ENCODE peak calls at places on chromosomes 1 and 21, in seven cellular contexts. One of them, this sample, is unnamed.

GRCh38 chr1:36846366-36846765 is 187.9 kb downstream of the GRIK3 start:
- DNase-seq in upper lobe of right lung: no peak
- DNase-seq in HepG2: no peak
- DNase-seq in tibial artery: no peak
- DNase-seq in PC-3: no peak
- DNase-seq in kidney: no peak
- DNase-seq in breast epithelium: no peak
- DNase-seq in this sample: no peak

GRCh38 chr1:180230791-180231505 is 884 bp downstream of the LHX4 start:
- DNase-seq in breast epithelium: no peak
- DNase-seq in PC-3: peak; percentile 31
- DNase-seq in HepG2: no peak
- DNase-seq in kidney: no peak
- DNase-seq in upper lobe of right lung: no peak
- DNase-seq in tibial artery: peak; percentile 60
- DNase-seq in this sample: no peak

GRCh38 chr1:9755441-9755995 is 68.2 kb downstream of the CLSTN1 start:
- DNase-seq in kidney: no peak
- DNase-seq in HepG2: no peak
- DNase-seq in PC-3: no peak
- DNase-seq in tibial artery: no peak
- DNase-seq in upper lobe of right lung: no peak
- DNase-seq in breast epithelium: no peak
- DNase-seq in this sample: no peak

GRCh38 chr1:32894019-32894600 is 7.1 kb downstream of the TMEM54 start:
- DNase-seq in PC-3: no peak
- DNase-seq in kidney: peak; percentile 75
- DNase-seq in breast epithelium: no peak
- DNase-seq in upper lobe of right lung: peak; percentile 39
- DNase-seq in tibial artery: peak; percentile 62
- DNase-seq in HepG2: no peak
- DNase-seq in this sample: no peak

GRCh38 chr21:42120056-42120903 is 49.2 kb downstream of the UMODL1 start:
- DNase-seq in HepG2: peak; percentile 83
- DNase-seq in PC-3: peak; percentile 95
- DNase-seq in breast epithelium: peak; percentile 60
- DNase-seq in tibial artery: no peak
- DNase-seq in kidney: peak; percentile 41
- DNase-seq in upper lobe of right lung: no peak
- DNase-seq in this sample: no peak

GRCh38 chr1:92444351-92444750 is 42.4 kb downstream of the GFI1 start:
- DNase-seq in HepG2: peak; percentile 12
- DNase-seq in upper lobe of right lung: no peak
- DNase-seq in kidney: no peak
- DNase-seq in tibial artery: no peak
- DNase-seq in breast epithelium: no peak
- DNase-seq in PC-3: peak; percentile 17
- DNase-seq in this sample: peak; percentile 60

GRCh38 chr1:39080884-39081265 is 54.7 kb downstream of the NDUFS5 start:
- DNase-seq in upper lobe of right lung: no peak
- DNase-seq in tibial artery: no peak
- DNase-seq in breast epithelium: no peak
- DNase-seq in PC-3: no peak
- DNase-seq in kidney: peak; percentile 80
- DNase-seq in HepG2: no peak
- DNase-seq in this sample: no peak

GRCh38 chr1:214106375-214106774 is 118.6 kb downstream of the PROX1 start:
- DNase-seq in tibial artery: no peak
- DNase-seq in HepG2: no peak
- DNase-seq in kidney: no peak
- DNase-seq in upper lobe of right lung: no peak
- DNase-seq in breast epithelium: no peak
- DNase-seq in PC-3: no peak
- DNase-seq in this sample: no peak

GRCh38 chr1:180652791-180653190 is 21.0 kb downstream of the XPR1 start:
- DNase-seq in PC-3: no peak
- DNase-seq in breast epithelium: no peak
- DNase-seq in HepG2: no peak
- DNase-seq in upper lobe of right lung: no peak
- DNase-seq in kidney: no peak
- DNase-seq in tibial artery: no peak
- DNase-seq in this sample: peak; percentile 15

GRCh38 chr1:151568626-151569088 is 28.5 kb downstream of the TUFT1 start:
- DNase-seq in tibial artery: no peak
- DNase-seq in HepG2: no peak
- DNase-seq in upper lobe of right lung: no peak
- DNase-seq in breast epithelium: no peak
- DNase-seq in kidney: no peak
- DNase-seq in PC-3: peak; percentile 92
- DNase-seq in this sample: no peak

GRCh38 chr1:39416609-39417008 is 74.8 kb upstream of the BMP8A start:
- DNase-seq in PC-3: no peak
- DNase-seq in breast epithelium: no peak
- DNase-seq in upper lobe of right lung: no peak
- DNase-seq in tibial artery: no peak
- DNase-seq in HepG2: no peak
- DNase-seq in kidney: no peak
- DNase-seq in this sample: no peak

GRCh38 chr1:65112811-65113210 is 35.2 kb upstream of the AK4 start:
- DNase-seq in kidney: no peak
- DNase-seq in PC-3: no peak
- DNase-seq in tibial artery: no peak
- DNase-seq in HepG2: no peak
- DNase-seq in breast epithelium: no peak
- DNase-seq in upper lobe of right lung: no peak
- DNase-seq in this sample: no peak

GRCh38 chr1:180521474-180522203 is 19.3 kb upstream of the ACBD6 start:
- DNase-seq in HepG2: peak; percentile 86
- DNase-seq in kidney: no peak
- DNase-seq in PC-3: peak; percentile 41
- DNase-seq in upper lobe of right lung: no peak
- DNase-seq in tibial artery: no peak
- DNase-seq in breast epithelium: peak; percentile 37
- DNase-seq in this sample: no peak

GRCh38 chr1:95640746-95641145 is 406.7 kb downstream of the RWDD3 start:
- DNase-seq in kidney: no peak
- DNase-seq in upper lobe of right lung: no peak
- DNase-seq in HepG2: peak; percentile 44
- DNase-seq in breast epithelium: peak; percentile 38
- DNase-seq in tibial artery: no peak
- DNase-seq in PC-3: peak; percentile 59
- DNase-seq in this sample: peak; percentile 0

GRCh38 chr21:35252831-35253230 is 203.7 kb upstream of the RUNX1 start:
- DNase-seq in breast epithelium: no peak
- DNase-seq in tibial artery: no peak
- DNase-seq in kidney: no peak
- DNase-seq in HepG2: no peak
- DNase-seq in PC-3: peak; percentile 64
- DNase-seq in upper lobe of right lung: no peak
- DNase-seq in this sample: no peak

GRCh38 chr1:16012590-16013219 is 5.1 kb downstream of the HSPB7 start:
- DNase-seq in upper lobe of right lung: peak; percentile 87
- DNase-seq in HepG2: peak; percentile 72
- DNase-seq in kidney: peak; percentile 94
- DNase-seq in PC-3: peak; percentile 18
- DNase-seq in tibial artery: peak; percentile 93
- DNase-seq in breast epithelium: peak; percentile 54
- DNase-seq in this sample: peak; percentile 40

GRCh38 chr1:81377406-81377805 is 423.3 kb upstream of the ADGRL2 start:
- DNase-seq in upper lobe of right lung: no peak
- DNase-seq in PC-3: peak; percentile 16
- DNase-seq in breast epithelium: no peak
- DNase-seq in HepG2: no peak
- DNase-seq in kidney: no peak
- DNase-seq in tibial artery: no peak
- DNase-seq in this sample: no peak

GRCh38 chr1:13682443-13682842 is 17.5 kb upstream of the PRDM2 start:
- DNase-seq in HepG2: no peak
- DNase-seq in kidney: no peak
- DNase-seq in upper lobe of right lung: no peak
- DNase-seq in tibial artery: no peak
- DNase-seq in PC-3: no peak
- DNase-seq in breast epithelium: no peak
- DNase-seq in this sample: no peak

GRCh38 chr1:13687361-13687760 is 12.6 kb upstream of the PRDM2 start:
- DNase-seq in breast epithelium: no peak
- DNase-seq in kidney: no peak
- DNase-seq in PC-3: no peak
- DNase-seq in tibial artery: no peak
- DNase-seq in upper lobe of right lung: no peak
- DNase-seq in HepG2: no peak
- DNase-seq in this sample: no peak

GRCh38 chr1:13677896-13678295 is 22.1 kb upstream of the PRDM2 start:
- DNase-seq in upper lobe of right lung: no peak
- DNase-seq in PC-3: no peak
- DNase-seq in breast epithelium: no peak
- DNase-seq in HepG2: no peak
- DNase-seq in tibial artery: no peak
- DNase-seq in kidney: no peak
- DNase-seq in this sample: no peak

GRCh38 chr1:13681921-13682320 is 18.1 kb upstream of the PRDM2 start:
- DNase-seq in PC-3: no peak
- DNase-seq in tibial artery: no peak
- DNase-seq in kidney: no peak
- DNase-seq in breast epithelium: no peak
- DNase-seq in upper lobe of right lung: no peak
- DNase-seq in HepG2: no peak
- DNase-seq in this sample: no peak
- H3K4me3 ChIP-seq in PC-3: no peak overlapping the region
- H3K4me3 ChIP-seq in tibial artery: no peak overlapping the region
- H3K4me3 ChIP-seq in kidney: no peak overlapping the region
- H3K4me3 ChIP-seq in breast epithelium: no peak overlapping the region
- H3K4me3 ChIP-seq in upper lobe of right lung: no peak overlapping the region
- H3K4me3 ChIP-seq in HepG2: no peak overlapping the region
- H3K4me3 ChIP-seq in this sample: no peak overlapping the region

DNA sequence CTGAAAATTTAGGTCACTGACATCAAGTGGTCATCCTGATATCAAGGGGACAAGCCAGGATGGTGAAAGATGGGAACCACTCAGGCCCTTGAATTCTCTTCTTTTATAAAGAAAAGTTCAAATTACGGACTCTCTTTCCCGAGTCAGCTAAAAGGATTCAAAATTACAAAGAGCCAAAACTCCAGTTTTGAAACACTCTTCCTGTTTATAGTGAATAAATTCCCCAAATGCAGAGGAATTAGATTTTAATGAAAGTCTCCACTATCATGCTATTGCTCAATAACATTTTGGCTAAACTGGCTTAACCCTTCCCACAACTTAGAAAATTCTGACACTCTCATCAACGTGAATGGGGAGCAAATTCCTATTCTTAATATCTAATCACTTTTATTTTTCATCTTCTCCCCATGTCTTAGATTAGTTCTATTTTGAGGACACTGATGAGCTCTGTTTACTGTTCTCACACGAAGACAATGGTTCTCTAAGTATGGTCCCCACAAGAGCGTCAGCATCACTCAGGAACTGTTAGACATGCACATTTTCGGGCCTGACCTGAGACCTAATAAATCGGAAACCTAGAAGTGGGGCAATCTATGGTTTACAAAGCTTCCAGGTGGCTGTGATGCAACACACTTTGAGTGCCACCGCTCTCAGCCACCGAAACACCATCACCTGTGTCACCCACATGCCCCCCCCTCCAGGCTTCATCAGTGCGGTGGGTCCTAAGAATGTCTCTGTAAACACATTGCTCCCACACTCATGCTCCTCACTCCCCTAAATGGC is 64.4 kb upstream of the TIAM1 start:
- DNase-seq in HepG2: no peak
- DNase-seq in breast epithelium: no peak
- DNase-seq in tibial artery: no peak
- DNase-seq in PC-3: no peak
- DNase-seq in kidney: no peak
- DNase-seq in upper lobe of right lung: no peak
- DNase-seq in this sample: no peak
- H3K27ac ChIP-seq in HepG2: no peak overlapping the region
- H3K27ac ChIP-seq in breast epithelium: no peak overlapping the region
- H3K27ac ChIP-seq in tibial artery: no peak overlapping the region
- H3K27ac ChIP-seq in PC-3: no peak overlapping the region
- H3K27ac ChIP-seq in kidney: no peak overlapping the region
- H3K27ac ChIP-seq in upper lobe of right lung: no peak overlapping the region
- H3K27ac ChIP-seq in this sample: no peak overlapping the region

GRCh38 chr1:161307230-161307768 is 2.5 kb downstream of the MPZ start:
- DNase-seq in breast epithelium: no peak
- DNase-seq in kidney: no peak
- DNase-seq in tibial artery: no peak
- DNase-seq in HepG2: peak; percentile 54
- DNase-seq in PC-3: no peak
- DNase-seq in upper lobe of right lung: no peak
- DNase-seq in this sample: peak; percentile 80

GRCh38 chr1:161309868-161310267 is at the start of gene MPZ:
- DNase-seq in breast epithelium: no peak
- DNase-seq in HepG2: peak; percentile 46
- DNase-seq in PC-3: no peak
- DNase-seq in upper lobe of right lung: no peak
- DNase-seq in kidney: no peak
- DNase-seq in tibial artery: no peak
- DNase-seq in this sample: no peak

GRCh38 chr1:161307892-161308638 is 1.7 kb downstream of the MPZ start:
- DNase-seq in kidney: no peak
- DNase-seq in upper lobe of right lung: no peak
- DNase-seq in breast epithelium: no peak
- DNase-seq in tibial artery: no peak
- DNase-seq in PC-3: no peak
- DNase-seq in HepG2: no peak
- DNase-seq in this sample: no peak

GRCh38 chr1:161304927-161305871 is 4.6 kb downstream of the MPZ start:
- DNase-seq in tibial artery: no peak
- DNase-seq in breast epithelium: no peak
- DNase-seq in HepG2: no peak
- DNase-seq in kidney: no peak
- DNase-seq in upper lobe of right lung: no peak
- DNase-seq in PC-3: no peak
- DNase-seq in this sample: no peak

DNA sequence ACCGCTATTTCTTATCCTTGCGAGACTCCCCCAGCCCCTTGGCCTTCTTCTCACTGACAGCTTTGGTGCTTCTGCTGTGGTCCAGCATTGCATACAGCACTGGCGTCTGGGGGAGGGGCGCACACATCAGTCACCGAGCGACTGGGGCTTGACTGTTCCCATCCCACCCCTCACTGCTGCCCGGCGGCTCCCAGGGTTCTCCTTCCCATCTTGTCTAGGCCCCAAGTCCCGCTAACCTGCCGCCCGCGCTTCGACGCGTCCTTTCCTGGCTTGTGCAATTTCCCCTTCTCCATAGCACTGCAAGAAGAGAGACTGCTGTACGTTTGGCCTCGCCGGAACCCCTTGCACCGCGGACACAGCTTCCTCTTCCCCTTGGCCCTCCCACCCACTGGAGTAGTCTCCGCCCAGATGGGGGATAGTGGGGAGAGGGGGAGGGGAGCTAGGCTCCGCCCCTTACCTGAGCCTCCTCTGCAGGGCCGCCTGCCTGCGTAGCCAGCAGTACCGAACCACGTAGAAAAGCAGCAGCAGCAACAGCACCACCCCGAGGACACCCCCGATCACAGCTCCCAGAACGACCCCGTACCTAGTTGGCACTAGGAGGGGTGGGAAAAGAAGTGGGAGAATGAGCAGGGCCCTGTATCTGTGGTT is 3.8 kb downstream of the MPZ start:
- DNase-seq in HepG2: peak; percentile 47
- DNase-seq in tibial artery: peak; percentile 76
- DNase-seq in PC-3: no peak
- DNase-seq in breast epithelium: peak; percentile 75
- DNase-seq in upper lobe of right lung: peak; percentile 95
- DNase-seq in kidney: peak; percentile 95
- DNase-seq in this sample: no peak
- TF ChIP-seq CTCF in HepG2: peak; percentile 57
- TF ChIP-seq CTCF in tibial artery: no peak
- TF ChIP-seq CTCF in PC-3: no peak
- TF ChIP-seq CTCF in breast epithelium: no peak
- TF ChIP-seq CTCF in upper lobe of right lung: peak; percentile 37
- TF ChIP-seq CTCF in kidney: peak; percentile 39
- TF ChIP-seq CTCF in this sample: peak; percentile 56

GRCh38 chr1:208086116-208086515 is 158.1 kb downstream of the PLXNA2 start:
- DNase-seq in PC-3: no peak
- DNase-seq in upper lobe of right lung: no peak
- DNase-seq in breast epithelium: no peak
- DNase-seq in HepG2: no peak
- DNase-seq in kidney: no peak
- DNase-seq in tibial artery: no peak
- DNase-seq in this sample: no peak
- H3K4me3 ChIP-seq in PC-3: no peak overlapping the region
- H3K4me3 ChIP-seq in upper lobe of right lung: no peak overlapping the region
- H3K4me3 ChIP-seq in breast epithelium: no peak overlapping the region
- H3K4me3 ChIP-seq in HepG2: no peak overlapping the region
- H3K4me3 ChIP-seq in kidney: peak overlapping the region; percentile 46
- H3K4me3 ChIP-seq in tibial artery: peak overlapping the region; percentile 39
- H3K4me3 ChIP-seq in this sample: no peak overlapping the region